ENCODE peak calls at places on chromosomes 3 and 15, in eight cellular contexts. P is natural killer cell treated with Interleukin-12 subunit alpha and Interleukin-12 subunit beta and Interleukin-15 and Interleukin-18, amount 100 ng/mL, for 72 hours; Z is GM13977; G is activated T-helper 9 cell treated with anti-CD3 and anti-CD28 coated beads, Interleukin-2, amount 50 U/mL, for 16 hours; Y is left ventricle myocardium inferior; I is activated T-cell treated with anti-CD3 and anti-CD28 coated beads, Interleukin-2, amount 50 U/mL, for 24 hours; O is A673; X is left ventricle myocardium superior. Q is an unnamed sample.
A peak's percentile ranks its signal among the peaks of the same experiment; 100 is the strongest.

GRCh38 chr15:90174140-90174891 is 26.8 kb upstream of the SEMA4B start:
- DNase-seq in Y (peak; percentile 92), I (no peak), P (no peak), X (peak; percentile 96), Z (no peak), G (no peak), O (no peak), Q (no peak)

GRCh38 chr15:59688383-59688887 is 685 bp downstream of the BNIP2 start:
- DNase-seq in I (no peak), O (peak; percentile 55), Z (peak; percentile 14), P (no peak), Y (no peak), G (no peak), X (no peak), Q (peak; percentile 65)

GRCh38 chr15:90205886-90206285 is 4.8 kb downstream of the SEMA4B start:
- DNase-seq in G (no peak), O (no peak), Z (no peak), Y (no peak), P (no peak), I (no peak), X (no peak), Q (no peak)

GRCh38 chr15:55915221-55915620 is 78.2 kb downstream of the NEDD4 start:
- DNase-seq in I (no peak), P (no peak), Y (no peak), G (no peak), Z (no peak), X (no peak), O (no peak), Q (no peak)

GRCh38 chr3:14570089-14570488 is 29.9 kb upstream of the GRIP2 start:
- DNase-seq in I (no peak), P (no peak), O (no peak), Y (no peak), X (no peak), G (no peak), Z (no peak), Q (no peak)

GRCh38 chr3:38138347-38139190 is at the start of gene MYD88:
- DNase-seq in I (peak; percentile 88), P (peak; percentile 89), O (peak; percentile 52), Y (peak; percentile 88), X (peak; percentile 91), Z (peak; percentile 80), G (peak; percentile 77), Q (peak; percentile 87)

GRCh38 chr3:174531262-174531982 is 327.7 kb upstream of the NAALADL2 start:
- DNase-seq in X (no peak), G (no peak), P (no peak), O (no peak), Z (no peak), Y (no peak), I (no peak), Q (no peak)

GRCh38 chr15:82186161-82186560 is 76.4 kb downstream of the EFL1 start:
- DNase-seq in G (no peak), X (no peak), Z (no peak), O (no peak), I (no peak), P (no peak), Y (no peak), Q (no peak)

GRCh38 chr15:48625126-48625525 is 20.4 kb downstream of the FBN1 start:
- DNase-seq in O (no peak), I (no peak), Y (no peak), P (no peak), Z (no peak), X (no peak), G (no peak), Q (no peak)

GRCh38 chr15:66564136-66565041 is 1.4 kb downstream of the LCTL start:
- DNase-seq in P (no peak), X (no peak), G (no peak), Y (no peak), O (no peak), Z (no peak), I (no peak), Q (no peak)

GRCh38 chr3:128794788-128795649 is 69.0 kb downstream of the RAB7A start:
- DNase-seq in I (peak; percentile 65), Y (no peak), X (peak; percentile 39), G (no peak), P (peak; percentile 73), O (peak; percentile 82), Z (peak; percentile 73), Q (peak; percentile 56)

GRCh38 chr3:159032311-159032710 is 230.5 kb downstream of the MFSD1 start:
- DNase-seq in Y (no peak), O (no peak), P (no peak), Z (no peak), X (no peak), G (no peak), I (no peak), Q (no peak)

GRCh38 chr15:68330911-68331310 is 53.4 kb downstream of the FEM1B start:
- DNase-seq in X (no peak), I (no peak), Z (no peak), Y (no peak), G (no peak), P (no peak), O (peak; percentile 33), Q (no peak)

GRCh38 chr3:137165117-137165806 is 207.5 kb downstream of the IL20RB start:
- DNase-seq in I (no peak), X (no peak), Z (no peak), Y (no peak), G (no peak), P (no peak), O (peak; percentile 27), Q (no peak)

Q was measured in CD14-positive monocyte.